ENCODE peak calls at places on chromosomes 5 and 9, in four cellular contexts. One of them, this sample, is unnamed.

GRCh38 chr9:128244443-128245226 is 31.2 kb downstream of the GOLGA2 start:
- DNase-seq in NCI-H1092 treated with DMSO at 0.1 percent for 48 hours: no peak
- DNase-seq in A673: peak; percentile 42
- DNase-seq in testis: peak; percentile 68
- DNase-seq in this sample: peak; percentile 95

GRCh38 chr5:32499261-32499660 is 54.7 kb upstream of the ZFR start:
- DNase-seq in testis: no peak
- DNase-seq in NCI-H1092 treated with DMSO at 0.1 percent for 48 hours: no peak
- DNase-seq in A673: no peak
- DNase-seq in this sample: no peak

GRCh38 chr5:126913316-126913715 is 117.0 kb downstream of the MARCHF3 start:
- DNase-seq in A673: peak; percentile 13
- DNase-seq in NCI-H1092 treated with DMSO at 0.1 percent for 48 hours: no peak
- DNase-seq in testis: no peak
- DNase-seq in this sample: no peak

GRCh38 chr9:90921104-90921503 is 119.5 kb downstream of the SYK start:
- DNase-seq in NCI-H1092 treated with DMSO at 0.1 percent for 48 hours: peak; percentile 81
- DNase-seq in A673: no peak
- DNase-seq in testis: peak; percentile 84
- DNase-seq in this sample: peak; percentile 81

GRCh38 chr9:16848189-16848588 is 22.3 kb downstream of the BNC2 start:
- DNase-seq in testis: no peak
- DNase-seq in NCI-H1092 treated with DMSO at 0.1 percent for 48 hours: no peak
- DNase-seq in A673: no peak
- DNase-seq in this sample: no peak

GRCh38 chr5:59312223-59312622 is 581.3 kb downstream of the PDE4D start:
- DNase-seq in testis: no peak
- DNase-seq in A673: no peak
- DNase-seq in NCI-H1092 treated with DMSO at 0.1 percent for 48 hours: peak; percentile 11
- DNase-seq in this sample: no peak

GRCh38 chr9:38046669-38047300 is 22.2 kb downstream of the SHB start:
- DNase-seq in testis: no peak
- DNase-seq in NCI-H1092 treated with DMSO at 0.1 percent for 48 hours: no peak
- DNase-seq in A673: no peak
- DNase-seq in this sample: peak; percentile 50

GRCh38 chr9:15482146-15482545 is 28.6 kb downstream of the PSIP1 start:
- DNase-seq in testis: no peak
- DNase-seq in NCI-H1092 treated with DMSO at 0.1 percent for 48 hours: no peak
- DNase-seq in A673: no peak
- DNase-seq in this sample: peak; percentile 16

GRCh38 chr5:137888875-137889759 is at the start of gene PKD2L2:
- DNase-seq in A673: peak; percentile 91
- DNase-seq in NCI-H1092 treated with DMSO at 0.1 percent for 48 hours: peak; percentile 84
- DNase-seq in testis: peak; percentile 91
- DNase-seq in this sample: peak; percentile 87

GRCh38 chr9:77606526-77606925 is 41.6 kb downstream of the GNA14 start:
- DNase-seq in A673: peak; percentile 30
- DNase-seq in NCI-H1092 treated with DMSO at 0.1 percent for 48 hours: no peak
- DNase-seq in testis: no peak
- DNase-seq in this sample: no peak

GRCh38 chr9:94984891-94985476 is 258.5 kb downstream of the AOPEP start:
- DNase-seq in A673: no peak
- DNase-seq in NCI-H1092 treated with DMSO at 0.1 percent for 48 hours: no peak
- DNase-seq in testis: no peak
- DNase-seq in this sample: no peak

GRCh38 chr5:53019320-53019719 is 30.2 kb downstream of the ITGA2 start:
- DNase-seq in A673: no peak
- DNase-seq in NCI-H1092 treated with DMSO at 0.1 percent for 48 hours: no peak
- DNase-seq in testis: no peak
- DNase-seq in this sample: peak; percentile 20

GRCh38 chr9:75869236-75869635 is 21.2 kb upstream of the PCSK5 start:
- DNase-seq in NCI-H1092 treated with DMSO at 0.1 percent for 48 hours: no peak
- DNase-seq in A673: no peak
- DNase-seq in testis: no peak
- DNase-seq in this sample: peak; percentile 24

GRCh38 chr9:93911871-93912554 is 43.1 kb downstream of the BARX1 start:
- DNase-seq in testis: no peak
- DNase-seq in NCI-H1092 treated with DMSO at 0.1 percent for 48 hours: no peak
- DNase-seq in A673: no peak
- DNase-seq in this sample: no peak

GRCh38 chr5:83789376-83789775 is 68.7 kb upstream of the HAPLN1 start:
- DNase-seq in testis: no peak
- DNase-seq in NCI-H1092 treated with DMSO at 0.1 percent for 48 hours: no peak
- DNase-seq in A673: no peak
- DNase-seq in this sample: no peak